ENCODE peak calls at places on chromosomes 7 and 10, in eight cellular contexts. K, D, J, A, H, L, P and M are unnamed samples.
A peak's percentile ranks its signal among the peaks of the same experiment; 100 is the strongest.

GRCh38 chr7:2024227-2024918 is 208.4 kb downstream of the MAD1L1 start:
- DNase-seq in K (no peak), D (no peak), J (no peak), A (no peak), H (no peak), L (peak; percentile 9), P (no peak), M (no peak)

GRCh38 chr10:11344550-11344949 is 266.9 kb downstream of the USP6NL start:
- DNase-seq in K (no peak), D (no peak), J (no peak), A (no peak), H (no peak), L (no peak), P (no peak), M (no peak)

GRCh38 chr10:28555358-28555757 is 22.4 kb downstream of the WAC start:
- DNase-seq in K (no peak), D (no peak), J (no peak), A (no peak), H (no peak), L (no peak), P (no peak), M (no peak)

GRCh38 chr10:3867454-3868273 is 82.7 kb upstream of the KLF6 start:
- DNase-seq in K (no peak), D (no peak), J (peak; percentile 49), A (no peak), H (no peak), L (no peak), P (no peak), M (peak; percentile 31)

GRCh38 chr7:99137418-99138180 is 6.3 kb downstream of the SMURF1 start:
- DNase-seq in K (no peak), D (peak; percentile 36), J (peak; percentile 90), A (no peak), H (no peak), L (no peak), P (peak; percentile 49), M (no peak)

GRCh38 chr10:5531558-5532230 is 6.9 kb downstream of the CALML3 start:
- DNase-seq in K (no peak), D (no peak), J (no peak), A (no peak), H (no peak), L (peak; percentile 51), P (no peak), M (no peak)

GRCh38 chr10:32326119-32326518 is 20.8 kb downstream of the EPC1 start:
- DNase-seq in K (no peak), D (no peak), J (no peak), A (no peak), H (peak; percentile 47), L (no peak), P (no peak), M (no peak)

GRCh38 chr10:78511324-78512204 is 477.9 kb downstream of the RPS24 start:
- DNase-seq in K (no peak), D (no peak), J (no peak), A (no peak), H (no peak), L (no peak), P (no peak), M (no peak)

GRCh38 chr10:104824378-104825006 is 183.4 kb downstream of the SORCS3 start:
- DNase-seq in K (peak; percentile 22), D (no peak), J (no peak), A (no peak), H (no peak), L (no peak), P (peak; percentile 23), M (no peak)

GRCh38 chr10:115706482-115707076 is 566.4 kb downstream of the GFRA1 start:
- DNase-seq in K (peak; percentile 12), D (no peak), J (peak; percentile 30), A (no peak), H (no peak), L (peak; percentile 1), P (no peak), M (peak; percentile 26)

GRCh38 chr7:194257-194995 is 2.1 kb downstream of the FAM20C start:
- DNase-seq in K (no peak), D (no peak), J (peak; percentile 48), A (no peak), H (no peak), L (peak; percentile 90), P (no peak), M (peak; percentile 10)

DNA sequence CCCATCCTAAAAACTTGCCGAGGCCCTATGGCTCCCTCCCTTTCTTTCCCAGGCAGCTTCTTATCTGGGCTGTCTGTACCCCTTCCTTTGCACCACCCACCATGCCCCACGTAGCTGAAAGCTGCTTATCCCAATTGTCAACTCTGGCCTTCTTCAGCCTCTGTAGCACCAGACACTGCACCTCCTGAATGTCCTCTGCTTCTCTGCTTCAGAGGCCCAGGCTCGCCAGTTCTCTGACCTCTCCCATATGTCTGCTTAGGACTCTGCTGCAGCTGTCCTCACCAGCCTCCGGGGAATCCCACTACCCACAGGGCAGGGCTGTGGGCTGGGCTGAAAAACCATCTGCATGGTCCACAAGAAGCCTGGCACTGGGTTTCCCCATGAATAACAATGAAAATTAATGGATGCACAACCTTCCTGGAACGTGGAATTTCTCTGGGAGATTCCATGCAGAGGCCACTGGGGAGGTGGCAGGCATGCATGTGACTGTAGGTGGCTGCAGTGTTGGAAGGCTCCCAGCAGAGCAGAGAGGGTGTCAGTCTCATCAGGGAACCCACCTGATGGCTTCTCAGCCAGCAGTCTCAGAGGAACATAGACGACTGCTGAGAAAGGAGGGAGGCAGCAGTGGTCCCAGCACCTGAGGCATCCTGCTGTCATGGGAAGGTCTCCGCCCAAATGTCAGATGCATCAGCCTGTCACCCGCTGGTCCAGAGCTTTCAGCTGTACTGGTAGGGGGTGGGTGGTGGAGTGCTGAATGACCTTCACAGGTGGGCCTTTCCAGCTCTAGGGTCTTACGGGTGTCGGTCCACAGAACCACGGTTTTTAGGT is 16.8 kb upstream of the SH2D4B start:
- DNase-seq in K (no peak), D (no peak), J (no peak), A (no peak), H (no peak), L (no peak), P (no peak), M (no peak)
- H3K4me2 ChIP-seq in K (no peak overlapping the region), D (no peak overlapping the region), J (no peak overlapping the region), A (no peak overlapping the region), H (no peak overlapping the region), L (no peak overlapping the region), P (no peak overlapping the region), M (no peak overlapping the region)

GRCh38 chr10:73850205-73850604 is 24.1 kb downstream of the CAMK2G start:
- DNase-seq in K (no peak), D (no peak), J (no peak), A (no peak), H (no peak), L (no peak), P (no peak), M (no peak)

GRCh38 chr10:73850863-73851461 is 23.4 kb downstream of the CAMK2G start:
- DNase-seq in K (no peak), D (no peak), J (peak; percentile 50), A (no peak), H (no peak), L (no peak), P (no peak), M (no peak)

GRCh38 chr10:73854310-73854709 is 20.0 kb downstream of the CAMK2G start:
- DNase-seq in K (no peak), D (no peak), J (no peak), A (no peak), H (no peak), L (peak; percentile 14), P (no peak), M (no peak)

GRCh38 chr10:73855413-73855812 is 18.9 kb downstream of the CAMK2G start:
- DNase-seq in K (no peak), D (no peak), J (no peak), A (no peak), H (no peak), L (no peak), P (no peak), M (no peak)

GRCh38 chr10:73853196-73853595 is 21.2 kb downstream of the CAMK2G start:
- DNase-seq in K (no peak), D (no peak), J (no peak), A (no peak), H (no peak), L (no peak), P (no peak), M (no peak)
- H3K4me1 ChIP-seq in K (peaks cover 4% of the 10 kb centered on the region), D (peaks cover 29% of the 10 kb centered on the region), J (peaks cover 4% of the 10 kb centered on the region), A (no peaks in the 10 kb centered on the region), H (peaks cover 24% of the 10 kb centered on the region), L (peaks cover 23% of the 10 kb centered on the region), P (peaks cover 5% of the 10 kb centered on the region), M (no peaks in the 10 kb centered on the region)

GRCh38 chr7:44488955-44489354 is 1.5 kb downstream of the NUDCD3 start:
- DNase-seq in K (no peak), D (no peak), J (no peak), A (no peak), H (no peak), L (no peak), P (no peak), M (no peak)

GRCh38 chr7:44486693-44487092 is 3.8 kb downstream of the NUDCD3 start:
- DNase-seq in K (no peak), D (no peak), J (peak; percentile 49), A (no peak), H (no peak), L (no peak), P (no peak), M (peak; percentile 43)

GRCh38 chr7:44491229-44491628 is 771 bp upstream of the NUDCD3 start:
- DNase-seq in K (no peak), D (no peak), J (no peak), A (no peak), H (no peak), L (no peak), P (no peak), M (no peak)

GRCh38 chr7:44489955-44490350 is 505 bp downstream of the NUDCD3 start:
- DNase-seq in K (no peak), D (peak; percentile 34), J (peak; percentile 25), A (peak; percentile 35), H (no peak), L (no peak), P (no peak), M (no peak)

DNA sequence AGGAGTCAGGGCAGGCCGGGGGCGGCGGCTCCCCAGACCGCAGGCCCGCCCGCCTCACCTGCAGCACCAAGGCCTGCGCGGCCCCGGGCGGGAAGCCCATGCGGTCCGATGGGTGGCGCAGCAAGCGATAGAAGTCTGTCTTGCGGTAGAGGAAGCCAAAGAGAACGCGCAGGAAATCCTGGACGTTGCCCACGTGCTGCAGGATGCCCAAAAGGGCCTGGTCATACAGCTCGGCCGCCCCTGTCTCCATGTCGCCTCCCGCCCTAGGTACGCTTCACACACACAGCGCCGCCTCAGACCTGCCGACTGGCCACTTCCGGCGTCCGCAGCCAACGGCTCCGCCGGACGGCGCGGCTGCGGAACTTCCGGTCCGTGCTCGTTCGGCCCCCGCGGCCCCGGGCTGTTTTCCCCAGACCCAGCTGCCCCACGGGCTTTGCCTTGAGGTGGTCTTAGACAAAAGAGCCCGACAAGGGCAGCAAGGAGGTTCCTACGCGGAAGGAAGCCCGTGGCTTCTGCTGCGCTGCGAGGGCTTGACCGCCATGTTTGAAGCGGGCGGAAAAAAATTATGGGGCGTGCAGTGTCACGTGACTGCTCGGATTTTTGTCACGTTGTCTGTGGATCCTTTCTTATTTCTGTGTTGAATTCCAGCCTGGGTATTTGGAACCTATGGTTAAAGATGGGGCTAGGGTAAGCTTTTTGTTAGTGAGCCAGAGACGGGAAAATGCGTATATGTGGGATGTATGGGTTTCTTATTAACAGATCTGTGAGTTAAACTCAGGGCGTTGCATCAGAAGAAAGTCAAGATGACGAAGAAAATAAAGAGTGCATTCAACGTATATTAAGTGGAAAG is at the start of gene NUDCD3:
- DNase-seq in K (peak; percentile 78), D (peak; percentile 89), J (peak; percentile 77), A (peak; percentile 89), H (peak; percentile 48), L (peak; percentile 75), P (peak; percentile 41), M (peak; percentile 87)
- TF ChIP-seq POLR2A in K (peak; percentile 39), D (peak; percentile 84), J (peak; percentile 61), A (peak; percentile 88), H (peak; percentile 92), L (peak; percentile 78), P (no peak), M (peak; percentile 75)

GRCh38 chr10:277963-278362 is 142.7 kb downstream of the ZMYND11 start:
- DNase-seq in K (no peak), D (no peak), J (no peak), A (no peak), H (no peak), L (no peak), P (no peak), M (no peak)
- H3K4me2 ChIP-seq in K (no peak overlapping the region), D (no peak overlapping the region), J (no peak overlapping the region), A (no peak overlapping the region), H (no peak overlapping the region), L (no peak overlapping the region), P (no peak overlapping the region), M (no peak overlapping the region)